ENCODE peak calls at places on chromosomes 5 and 9, in four cellular contexts. One of them, this sample, is unnamed.

GRCh38 chr9:71929223-71929622 is 17.8 kb downstream of the C9orf85 start:
- DNase-seq in K562: no peak
- DNase-seq in HepG2: no peak
- DNase-seq in GM12878: no peak
- DNase-seq in this sample: no peak

GRCh38 chr9:113581865-113582697 is 118.6 kb downstream of the RGS3 start:
- DNase-seq in GM12878: peak; percentile 96
- DNase-seq in K562: no peak
- DNase-seq in HepG2: no peak
- DNase-seq in this sample: peak; percentile 62

GRCh38 chr5:148739524-148739923 is 85.2 kb upstream of the HTR4 start:
- DNase-seq in K562: no peak
- DNase-seq in HepG2: peak; percentile 12
- DNase-seq in GM12878: no peak
- DNase-seq in this sample: no peak

GRCh38 chr5:141618030-141618803 is 583 bp downstream of the DIAPH1 start:
- DNase-seq in GM12878: no peak
- DNase-seq in HepG2: peak; percentile 63
- DNase-seq in K562: no peak
- DNase-seq in this sample: peak; percentile 50

GRCh38 chr9:73118898-73119554 is 32.6 kb upstream of the ANXA1 start:
- DNase-seq in HepG2: no peak
- DNase-seq in GM12878: no peak
- DNase-seq in K562: no peak
- DNase-seq in this sample: no peak

GRCh38 chr5:175383350-175383749 is 60.6 kb downstream of the DRD1 start:
- DNase-seq in GM12878: no peak
- DNase-seq in K562: no peak
- DNase-seq in HepG2: no peak
- DNase-seq in this sample: no peak

GRCh38 chr5:172496671-172497371 is 42.5 kb upstream of the SH3PXD2B start:
- DNase-seq in GM12878: no peak
- DNase-seq in K562: no peak
- DNase-seq in HepG2: no peak
- DNase-seq in this sample: peak; percentile 53

GRCh38 chr9:136511670-136512592 is 29.1 kb upstream of the SEC16A start:
- DNase-seq in GM12878: no peak
- DNase-seq in K562: peak; percentile 53
- DNase-seq in HepG2: peak; percentile 34
- DNase-seq in this sample: no peak

GRCh38 chr5:103546858-103547257 is 15.7 kb downstream of the NUDT12 start:
- DNase-seq in GM12878: no peak
- DNase-seq in K562: no peak
- DNase-seq in HepG2: no peak
- DNase-seq in this sample: no peak

GRCh38 chr9:119905706-119906105 is 536.5 kb upstream of the BRINP1 start:
- DNase-seq in K562: no peak
- DNase-seq in HepG2: peak; percentile 1
- DNase-seq in GM12878: no peak
- DNase-seq in this sample: no peak

GRCh38 chr9:129101279-129101678 is 9.3 kb downstream of the CRAT start:
- DNase-seq in GM12878: no peak
- DNase-seq in HepG2: no peak
- DNase-seq in K562: no peak
- DNase-seq in this sample: no peak

DNA sequence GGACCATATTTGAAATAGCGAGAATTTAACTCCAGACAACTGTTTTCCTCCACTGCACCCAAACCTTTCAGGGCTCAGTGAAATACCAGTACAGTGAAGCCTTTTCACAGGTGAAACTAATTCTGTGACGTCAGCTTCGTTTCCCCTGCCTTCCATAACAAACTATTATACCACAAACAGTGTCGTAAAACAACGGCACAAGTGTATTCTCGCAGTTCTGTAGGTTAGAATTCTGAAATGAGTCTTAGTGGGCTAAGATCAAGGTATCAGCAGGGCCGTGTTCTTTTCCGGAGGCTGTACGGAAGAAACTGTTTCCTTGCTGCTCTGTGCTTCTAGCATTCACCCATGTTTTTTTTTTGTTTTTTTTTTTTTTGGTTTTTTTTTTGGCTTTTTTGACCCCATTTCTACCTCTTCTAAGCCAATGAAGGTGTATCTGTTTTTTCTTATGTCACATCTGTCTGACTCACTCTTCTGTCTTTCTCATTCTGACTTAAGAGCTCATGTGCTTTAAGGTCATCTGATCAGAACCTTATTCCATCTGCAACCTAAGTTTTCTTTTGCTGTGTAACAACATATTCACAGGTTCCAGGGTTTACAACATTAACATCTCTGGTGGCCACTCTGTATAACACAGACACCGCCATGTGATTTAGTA is 20.1 kb downstream of the ISOC1 start:
- DNase-seq in GM12878: no peak
- DNase-seq in K562: no peak
- DNase-seq in HepG2: no peak
- DNase-seq in this sample: no peak
- TF ChIP-seq ZBTB33 in GM12878: no peak
- TF ChIP-seq ZBTB33 in K562: no peak
- TF ChIP-seq ZBTB33 in HepG2: no peak
- TF ChIP-seq ZBTB33 in this sample: no peak

DNA sequence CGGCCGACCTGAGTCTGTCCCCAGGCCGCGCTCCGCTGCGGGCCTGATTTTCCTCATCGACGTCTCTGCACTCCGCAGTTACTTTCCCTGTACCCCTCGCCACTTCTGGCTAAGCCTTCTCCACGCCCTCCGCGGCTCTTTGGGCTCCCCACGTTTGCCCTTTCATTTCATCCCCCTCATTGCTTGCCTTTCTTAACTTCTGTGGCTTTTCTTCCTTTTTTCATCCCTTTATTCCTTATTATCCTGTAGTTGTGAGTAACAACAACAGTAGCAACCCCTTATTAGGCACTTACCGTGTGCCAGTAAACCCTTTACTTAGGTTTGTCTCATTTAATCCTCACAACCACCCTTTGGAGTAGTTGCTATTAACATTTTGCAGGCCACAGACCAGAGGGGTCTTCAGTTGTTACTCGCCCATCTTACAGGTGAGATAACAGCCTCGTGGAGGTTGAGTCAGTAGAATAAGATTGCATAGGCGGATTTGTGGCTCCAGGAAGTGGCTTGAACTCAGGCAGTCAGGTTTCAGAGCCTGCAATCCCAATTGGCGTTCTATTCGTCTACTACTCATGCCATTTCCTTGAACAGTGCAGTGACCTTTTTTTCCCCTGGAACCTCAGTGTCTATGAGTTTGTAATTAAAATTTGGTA is 724 bp downstream of the TCERG1 start:
- DNase-seq in GM12878: no peak
- DNase-seq in HepG2: peak; percentile 47
- DNase-seq in K562: no peak
- DNase-seq in this sample: no peak
- TF ChIP-seq CHD2 in GM12878: no peak
- TF ChIP-seq CHD2 in HepG2: no peak
- TF ChIP-seq CHD2 in K562: no peak
- TF ChIP-seq CHD2 in this sample: no peak

GRCh38 chr5:28468121-28468520 is 1429.7 kb upstream of the CDH9 start:
- DNase-seq in HepG2: no peak
- DNase-seq in K562: no peak
- DNase-seq in GM12878: no peak
- DNase-seq in this sample: no peak
- TF ChIP-seq ZBTB33 in HepG2: no peak
- TF ChIP-seq ZBTB33 in K562: no peak
- TF ChIP-seq ZBTB33 in GM12878: no peak
- TF ChIP-seq ZBTB33 in this sample: no peak

GRCh38 chr9:98191615-98192502 is 578 bp downstream of the CORO2A start:
- DNase-seq in K562: peak; percentile 82
- DNase-seq in GM12878: no peak
- DNase-seq in HepG2: no peak
- DNase-seq in this sample: peak; percentile 77
- TF ChIP-seq CHD2 in K562: no peak
- TF ChIP-seq CHD2 in GM12878: no peak
- TF ChIP-seq CHD2 in HepG2: no peak
- TF ChIP-seq CHD2 in this sample: no peak

GRCh38 chr9:91727316-91727861 is 222.6 kb downstream of the ROR2 start:
- DNase-seq in GM12878: no peak
- DNase-seq in K562: peak; percentile 74
- DNase-seq in HepG2: peak; percentile 41
- DNase-seq in this sample: peak; percentile 88
- TF ChIP-seq ZBTB33 in GM12878: no peak
- TF ChIP-seq ZBTB33 in K562: no peak
- TF ChIP-seq ZBTB33 in HepG2: no peak
- TF ChIP-seq ZBTB33 in this sample: no peak

GRCh38 chr5:78530342-78531096 is 118.1 kb downstream of the LHFPL2 start:
- DNase-seq in GM12878: no peak
- DNase-seq in K562: peak; percentile 34
- DNase-seq in HepG2: no peak
- DNase-seq in this sample: no peak
- TF ChIP-seq CHD2 in GM12878: no peak
- TF ChIP-seq CHD2 in K562: no peak
- TF ChIP-seq CHD2 in HepG2: no peak
- TF ChIP-seq CHD2 in this sample: no peak

GRCh38 chr9:105063665-105064247 is 135.8 kb upstream of the ABCA1 start:
- DNase-seq in K562: no peak
- DNase-seq in HepG2: peak; percentile 75
- DNase-seq in GM12878: no peak
- DNase-seq in this sample: no peak
- TF ChIP-seq ZBTB33 in K562: no peak
- TF ChIP-seq ZBTB33 in HepG2: peak; percentile 5
- TF ChIP-seq ZBTB33 in GM12878: no peak
- TF ChIP-seq ZBTB33 in this sample: no peak

GRCh38 chr5:82599030-82599429 is 320.9 kb upstream of the RPS23 start:
- DNase-seq in K562: no peak
- DNase-seq in HepG2: no peak
- DNase-seq in GM12878: no peak
- DNase-seq in this sample: no peak
- TF ChIP-seq CHD2 in K562: no peak
- TF ChIP-seq CHD2 in HepG2: no peak
- TF ChIP-seq CHD2 in GM12878: no peak
- TF ChIP-seq CHD2 in this sample: no peak

This sample was measured in SK-N-SH.